ENCODE peak calls at places on chromosomes 2 and 18, in ten cellular contexts. G is neuronal stem cell, Y is left lung, R is fibroblast of lung, V is aorta, T is H9, J is transverse colon, E is psoas muscle, I is pancreas, Z is prostate gland. X is an unnamed sample.

GRCh38 chr2:127638361-127639110 is 7.4 kb upstream of the GPR17 start:
- DNase-seq in G (no peak), Y (no peak), R (no peak), V (no peak), T (peak; percentile 95), J (no peak), E (peak; percentile 74), I (no peak), Z (no peak), X (no peak)

GRCh38 chr18:46632401-46633089 is 24.5 kb downstream of the LOXHD1 start:
- DNase-seq in G (no peak), Y (no peak), R (peak; percentile 85), V (no peak), T (no peak), J (no peak), E (no peak), I (no peak), Z (no peak), X (no peak)

GRCh38 chr2:192148620-192149321 is 46.0 kb downstream of the TMEFF2 start:
- DNase-seq in G (no peak), Y (no peak), R (peak; percentile 91), V (no peak), T (no peak), J (no peak), E (no peak), I (no peak), Z (no peak), X (no peak)

GRCh38 chr2:85601771-85602475 is 575 bp downstream of the TMEM150A start:
- DNase-seq in G (no peak), Y (peak; percentile 92), R (peak; percentile 50), V (peak; percentile 85), T (peak; percentile 61), J (peak; percentile 73), E (peak; percentile 90), I (peak; percentile 83), Z (peak; percentile 64), X (no peak)

GRCh38 chr2:43225788-43226557 is 433 bp downstream of the ZFP36L2 start:
- DNase-seq in G (peak; percentile 75), Y (peak; percentile 94), R (peak; percentile 70), V (peak; percentile 85), T (no peak), J (no peak), E (peak; percentile 87), I (no peak), Z (peak; percentile 37), X (no peak)

GRCh38 chr18:23231340-23232021 is 96.2 kb downstream of the CABLES1 start:
- DNase-seq in G (no peak), Y (no peak), R (peak; percentile 92), V (peak; percentile 89), T (no peak), J (peak; percentile 62), E (peak; percentile 75), I (no peak), Z (no peak), X (peak; percentile 63)

GRCh38 chr18:70288171-70288850 is 534 bp upstream of the SOCS6 start:
- DNase-seq in G (peak; percentile 47), Y (peak; percentile 73), R (peak; percentile 48), V (peak; percentile 58), T (peak; percentile 45), J (peak; percentile 58), E (peak; percentile 71), I (peak; percentile 49), Z (peak; percentile 24), X (no peak)

GRCh38 chr2:167212054-167212648 is 323.9 kb downstream of the XIRP2 start:
- DNase-seq in G (peak; percentile 36), Y (no peak), R (peak; percentile 48), V (no peak), T (no peak), J (no peak), E (no peak), I (no peak), Z (no peak), X (no peak)

GRCh38 chr2:106159867-106160785 is 34.0 kb downstream of the UXS1 start:
- DNase-seq in G (no peak), Y (no peak), R (no peak), V (no peak), T (no peak), J (no peak), E (no peak), I (no peak), Z (no peak), X (peak; percentile 25)

GRCh38 chr2:203533696-203534471 is 1.2 kb downstream of the RAPH1 start:
- DNase-seq in G (peak; percentile 9), Y (no peak), R (peak; percentile 87), V (no peak), T (no peak), J (no peak), E (no peak), I (no peak), Z (no peak), X (no peak)

GRCh38 chr2:203534486-203535077 is 519 bp downstream of the RAPH1 start:
- DNase-seq in G (no peak), Y (no peak), R (peak; percentile 33), V (no peak), T (no peak), J (peak; percentile 47), E (no peak), I (no peak), Z (peak; percentile 19), X (peak; percentile 8)

GRCh38 chr2:203535078-203535783 is at the start of gene RAPH1:
- DNase-seq in G (peak; percentile 76), Y (peak; percentile 95), R (peak; percentile 89), V (peak; percentile 93), T (peak; percentile 88), J (peak; percentile 90), E (peak; percentile 92), I (peak; percentile 85), Z (peak; percentile 83), X (peak; percentile 71)

GRCh38 chr2:203535784-203536590 is 886 bp upstream of the RAPH1 start:
- DNase-seq in G (peak; percentile 3), Y (no peak), R (peak; percentile 73), V (no peak), T (no peak), J (no peak), E (no peak), I (no peak), Z (no peak), X (no peak)

GRCh38 chr2:203532957-203533695 is 2.0 kb downstream of the RAPH1 start:
- DNase-seq in G (peak; percentile 20), Y (no peak), R (peak; percentile 65), V (no peak), T (no peak), J (no peak), E (no peak), I (no peak), Z (peak; percentile 4), X (no peak)
- H3K27ac ChIP-seq in G (no peak overlapping the region), Y (peak overlapping the region; percentile 96), R (peak overlapping the region; percentile 73), V (no peak overlapping the region), T (no peak overlapping the region), J (peak overlapping the region; percentile 95), E (no peak overlapping the region), I (no peak overlapping the region), Z (no peak overlapping the region), X (no peak overlapping the region)

GRCh38 chr2:159187095-159187494 is 99.4 kb downstream of the WDSUB1 start:
- DNase-seq in G (no peak), Y (no peak), R (peak; percentile 77), V (no peak), T (no peak), J (no peak), E (no peak), I (no peak), Z (no peak), X (no peak)

GRCh38 chr2:159185401-159186130 is 100.9 kb downstream of the WDSUB1 start:
- DNase-seq in G (no peak), Y (no peak), R (peak; percentile 99), V (no peak), T (no peak), J (no peak), E (no peak), I (no peak), Z (no peak), X (no peak)

GRCh38 chr2:159186462-159186861 is 100.0 kb downstream of the WDSUB1 start:
- DNase-seq in G (no peak), Y (no peak), R (no peak), V (no peak), T (no peak), J (no peak), E (no peak), I (no peak), Z (no peak), X (no peak)

GRCh38 chr2:159192519-159192918 is 94.0 kb downstream of the WDSUB1 start:
- DNase-seq in G (no peak), Y (no peak), R (no peak), V (no peak), T (no peak), J (no peak), E (no peak), I (no peak), Z (no peak), X (no peak)

GRCh38 chr2:159188449-159188848 is 98.1 kb downstream of the WDSUB1 start:
- DNase-seq in G (no peak), Y (no peak), R (no peak), V (no peak), T (no peak), J (no peak), E (no peak), I (no peak), Z (no peak), X (no peak)
- H3K4me1 ChIP-seq in G (no peaks in the 10 kb centered on the region), Y (peaks cover 3% of the 10 kb centered on the region), R (no peaks in the 10 kb centered on the region), V (no peaks in the 10 kb centered on the region), T (no peaks in the 10 kb centered on the region), J (no peaks in the 10 kb centered on the region), E (no peaks in the 10 kb centered on the region), I (no peaks in the 10 kb centered on the region), Z (no peaks in the 10 kb centered on the region), X (no peaks in the 10 kb centered on the region)

DNA sequence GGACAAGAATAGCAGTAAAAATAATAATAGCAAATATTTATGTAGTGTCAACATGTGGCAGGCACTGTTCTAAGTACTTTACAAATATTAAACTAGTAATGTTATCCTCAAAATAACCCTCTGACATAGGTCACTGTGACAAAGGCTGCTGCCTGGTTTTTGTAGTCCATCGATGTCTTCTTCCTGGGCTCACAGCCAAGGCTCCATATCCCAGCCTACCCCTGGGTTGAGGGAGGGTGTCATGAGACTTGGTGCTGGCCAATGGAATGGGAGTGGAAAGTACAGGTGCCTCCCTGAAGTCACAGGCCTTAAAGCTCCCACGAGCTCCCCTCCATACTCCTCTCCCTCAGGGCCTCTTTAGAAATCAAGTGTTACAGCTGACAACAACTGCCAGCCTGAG is 159.3 kb downstream of the CYRIA start:
- DNase-seq in G (no peak), Y (no peak), R (no peak), V (no peak), T (no peak), J (no peak), E (no peak), I (peak; percentile 34), Z (no peak), X (no peak)
- H3K27ac ChIP-seq in G (no peak overlapping the region), Y (no peak overlapping the region), R (no peak overlapping the region), V (no peak overlapping the region), T (no peak overlapping the region), J (no peak overlapping the region), E (no peak overlapping the region), I (no peak overlapping the region), Z (no peak overlapping the region), X (no peak overlapping the region)

DNA sequence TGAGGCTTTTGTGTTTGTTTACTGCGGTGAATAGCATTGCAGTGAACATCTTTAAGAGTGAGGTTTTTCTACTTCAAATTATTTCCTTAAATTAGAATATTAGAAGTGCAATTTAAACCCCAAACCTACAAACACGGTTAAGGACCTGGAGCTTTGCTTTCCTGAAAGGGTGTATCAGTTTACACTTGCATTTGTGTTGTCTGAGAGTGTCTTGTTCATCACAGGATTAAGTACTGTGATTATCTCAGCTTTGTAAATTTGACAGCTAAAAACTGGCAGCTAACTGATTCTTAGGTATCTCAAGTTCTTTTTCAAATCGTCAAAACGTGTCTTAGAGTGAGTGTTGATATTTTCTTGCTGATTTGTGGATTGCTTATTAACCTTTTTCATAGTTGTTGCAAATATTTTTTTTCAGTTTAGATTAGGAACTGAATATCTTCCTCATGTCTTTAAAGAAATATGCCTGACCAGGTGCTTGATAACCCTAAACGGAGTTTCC is 41.8 kb downstream of the LRRFIP1 start:
- DNase-seq in G (no peak), Y (no peak), R (no peak), V (no peak), T (no peak), J (no peak), E (no peak), I (no peak), Z (no peak), X (no peak)
- H3K4me1 ChIP-seq in G (peaks cover 16% of the 10 kb centered on the region), Y (peaks cover 15% of the 10 kb centered on the region), R (peaks cover 18% of the 10 kb centered on the region), V (no peaks in the 10 kb centered on the region), T (no peaks in the 10 kb centered on the region), J (peaks cover 24% of the 10 kb centered on the region), E (peaks cover 49% of the 10 kb centered on the region), I (peaks cover 4% of the 10 kb centered on the region), Z (peaks cover 7% of the 10 kb centered on the region), X (peaks cover 10% of the 10 kb centered on the region)

X was measured in CD8-positive, alpha-beta memory T cell.